ENCODE peak calls at places on chromosomes 6 and 20, in seven cellular contexts. S is HFFc6, A is SW480, Z is T-helper 9 cell, M is HEK293T, X is foreskin fibroblast, Q is GM12878. V is an unnamed sample.

GRCh38 chr6:36035240-36035639 is 7.6 kb downstream of the MAPK14 start:
- DNase-seq in S (no peak), A (no peak), Z (no peak), M (no peak), X (no peak), Q (no peak), V (no peak)

GRCh38 chr6:111602481-111603404 is 2.9 kb downstream of the TRAF3IP2 start:
- DNase-seq in S (peak), A (no peak), Z (no peak), M (peak), X (peak), Q (no peak), V (peak)

GRCh38 chr20:58665606-58666005 is 14.5 kb downstream of the STX16 start:
- DNase-seq in S (no peak), A (no peak), Z (no peak), M (no peak), X (no peak), Q (no peak), V (no peak)

GRCh38 chr6:65545920-65546319 is 161.1 kb downstream of the EYS start:
- DNase-seq in S (no peak), A (no peak), Z (no peak), M (no peak), X (no peak), Q (no peak), V (peak)

GRCh38 chr20:48904566-48905321 is 16.8 kb upstream of the ARFGEF2 start:
- DNase-seq in S (peak), A (peak), Z (peak), M (peak), X (peak), Q (no peak), V (peak)

GRCh38 chr20:32017711-32018251 is 7.5 kb downstream of the CCM2L start:
- DNase-seq in S (no peak), A (peak), Z (peak), M (peak), X (no peak), Q (no peak), V (no peak)

GRCh38 chr6:4185846-4186245 is 50.5 kb upstream of the ECI2 start:
- DNase-seq in S (no peak), A (no peak), Z (no peak), M (no peak), X (no peak), Q (no peak), V (no peak)

GRCh38 chr20:51570755-51571469 is 28.4 kb upstream of the NFATC2 start:
- DNase-seq in S (no peak), A (no peak), Z (no peak), M (no peak), X (no peak), Q (no peak), V (no peak)

GRCh38 chr6:119306396-119306968 is 43.1 kb downstream of the MAN1A1 start:
- DNase-seq in S (no peak), A (no peak), Z (no peak), M (no peak), X (no peak), Q (no peak), V (no peak)